ENCODE peak calls at places on chromosomes 1 and 21, in nine cellular contexts. K is spleen, E is body of pancreas, O is tibial nerve, T is HCT116, J is H1, I is adrenal gland, L is IMR-90, A is stomach. R is an unnamed sample.
A peak's percentile ranks its signal among the peaks of the same experiment; 100 is the strongest.

GRCh38 chr1:60600532-60600931 is 481.8 kb upstream of the NFIA start:
- DNase-seq in J (no peak), E (no peak), I (no peak), O (no peak), A (no peak), K (no peak), T (no peak), L (no peak), R (no peak)

GRCh38 chr1:32741417-32742131 is 39.0 kb upstream of the SYNC start:
- DNase-seq in E (peak; percentile 50), A (no peak), I (peak; percentile 46), K (no peak), T (no peak), J (no peak), O (no peak), L (no peak), R (no peak)

GRCh38 chr1:174550296-174550695 is 102.5 kb downstream of the GPR52 start:
- DNase-seq in L (peak; percentile 8), J (no peak), E (no peak), T (no peak), O (no peak), K (no peak), A (no peak), I (no peak), R (no peak)

GRCh38 chr1:203202431-203203245 is 16.1 kb upstream of the CHI3L1 start:
- DNase-seq in O (peak; percentile 61), I (no peak), A (peak; percentile 18), K (no peak), E (peak; percentile 36), T (no peak), J (no peak), L (peak; percentile 90), R (no peak)

GRCh38 chr1:198754670-198755069 is 115.8 kb downstream of the PTPRC start:
- DNase-seq in I (no peak), K (no peak), L (no peak), A (no peak), T (no peak), J (no peak), O (no peak), E (no peak), R (no peak)

GRCh38 chr1:184755226-184756065 is 788 bp upstream of the EDEM3 start:
- DNase-seq in I (peak; percentile 21), A (no peak), O (peak; percentile 13), J (no peak), K (no peak), L (no peak), T (no peak), E (peak; percentile 30), R (no peak)

GRCh38 chr21:46294647-46295176 is 8.6 kb downstream of the YBEY start:
- DNase-seq in J (no peak), E (peak; percentile 17), O (no peak), K (no peak), I (no peak), A (no peak), L (peak; percentile 68), T (no peak), R (no peak)

GRCh38 chr1:56029329-56030003 is 549.9 kb downstream of the PLPP3 start:
- DNase-seq in J (no peak), O (no peak), T (no peak), K (no peak), I (no peak), L (peak; percentile 5), A (no peak), E (peak; percentile 9), R (no peak)

GRCh38 chr1:193069748-193070394 is 10.5 kb downstream of the RO60 start:
- DNase-seq in T (no peak), L (no peak), K (no peak), I (no peak), A (no peak), J (no peak), O (no peak), E (no peak), R (no peak)

DNA sequence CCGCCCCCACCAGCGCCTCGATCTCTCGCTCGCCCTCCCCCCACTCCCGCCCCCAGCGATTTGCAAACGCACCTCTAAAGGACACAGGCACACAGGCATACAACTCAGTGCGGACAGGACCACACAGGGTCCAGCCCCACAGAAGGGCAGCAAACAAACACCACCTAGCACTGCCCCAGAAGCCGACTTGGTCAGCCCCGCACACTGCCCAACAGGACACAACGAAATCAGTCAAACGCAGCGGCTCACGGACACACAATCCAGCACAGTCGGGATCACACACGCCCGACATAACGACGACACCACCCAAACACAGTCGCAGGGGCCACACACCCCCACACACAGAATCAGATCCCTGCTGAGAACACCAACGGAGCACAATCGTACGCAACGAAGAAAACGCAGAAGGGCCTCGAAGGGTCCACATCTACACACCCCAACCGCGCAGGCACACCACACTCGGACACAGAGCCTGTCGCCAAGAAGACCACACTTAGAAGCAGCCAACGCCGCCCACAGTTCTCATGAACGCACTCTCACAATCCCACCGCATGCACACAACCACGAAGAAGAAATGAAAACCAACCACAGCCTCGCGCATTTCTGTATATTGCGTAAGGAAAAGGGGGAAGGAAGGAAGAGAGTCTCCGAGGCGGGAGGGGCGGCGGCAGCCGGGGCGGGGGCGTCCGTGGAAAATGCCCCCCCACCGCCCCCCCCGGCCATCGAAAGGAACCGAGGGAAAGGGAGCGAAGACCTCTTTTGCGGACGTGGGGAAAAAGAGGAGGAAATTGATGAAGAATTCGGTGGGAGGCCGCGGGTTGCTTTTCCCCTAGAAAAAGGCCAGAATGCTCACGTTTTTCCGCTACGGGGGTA is 475 bp downstream of the TAL1 start:
- DNase-seq in O (peak; percentile 40), E (no peak), K (no peak), T (no peak), J (no peak), I (peak; percentile 33), A (no peak), L (peak; percentile 33), R (peak; percentile 53)
- TF ChIP-seq POLR2A in O (no peak), E (no peak), K (no peak), T (no peak), J (no peak), I (no peak), A (no peak), L (no peak), R (no peak)

GRCh38 chr21:44590311-44590721 is 2.0 kb downstream of the KRTAP10-6 start:
- DNase-seq in J (no peak), I (no peak), T (no peak), A (no peak), L (no peak), K (no peak), O (no peak), E (no peak), R (no peak)
- H3K27me3 ChIP-seq in J (no peaks in the 10 kb centered on the region), I (peaks cover 16% of the 10 kb centered on the region), T (peaks cover 11% of the 10 kb centered on the region), A (no peaks in the 10 kb centered on the region), L (peaks cover 4% of the 10 kb centered on the region), K (peaks cover 16% of the 10 kb centered on the region), O (peaks cover 17% of the 10 kb centered on the region), E (no peaks in the 10 kb centered on the region), R (no peaks in the 10 kb centered on the region)

GRCh38 chr1:2398871-2399270 is 7.2 kb downstream of the RER1 start:
- DNase-seq in E (no peak), I (no peak), J (no peak), K (no peak), T (no peak), O (no peak), L (no peak), A (no peak), R (no peak)
- TF ChIP-seq POLR2A in E (no peak), I (no peak), J (no peak), K (no peak), T (no peak), O (no peak), L (no peak), A (no peak), R (no peak)

DNA sequence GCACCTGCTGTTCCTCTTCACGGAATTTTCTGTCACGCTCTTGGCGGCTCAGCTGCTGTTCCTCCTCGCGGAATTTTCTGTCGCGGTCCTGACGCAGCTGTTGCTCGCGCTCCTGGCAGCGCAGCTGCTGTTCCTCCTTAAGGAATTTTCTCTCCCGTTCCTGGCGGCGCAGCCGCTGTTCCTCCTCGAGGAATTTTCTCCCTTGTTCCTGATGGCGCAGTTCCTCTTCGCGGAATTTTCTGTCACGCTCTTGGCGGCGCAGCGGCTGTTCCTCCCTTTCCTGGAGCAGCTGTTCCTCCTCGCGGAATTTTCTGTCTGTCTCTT is 6.4 kb downstream of the TCHH start:
- DNase-seq in A (no peak), I (no peak), E (no peak), O (no peak), L (no peak), T (no peak), K (no peak), J (no peak), R (no peak)
- H3K27me3 ChIP-seq in A (peaks cover 38% of the 10 kb centered on the region), I (peaks cover 74% of the 10 kb centered on the region), E (no peaks in the 10 kb centered on the region), O (peaks cover 93% of the 10 kb centered on the region), L (peaks cover 61% of the 10 kb centered on the region), T (peaks cover 65% of the 10 kb centered on the region), K (peaks cover 81% of the 10 kb centered on the region), J (peaks cover 73% of the 10 kb centered on the region), R (peaks cover 54% of the 10 kb centered on the region)

GRCh38 chr21:37072239-37072987 is 458 bp downstream of the PIGP start:
- DNase-seq in O (peak; percentile 69), E (peak; percentile 85), T (no peak), I (peak; percentile 84), K (no peak), J (no peak), L (peak; percentile 89), A (peak; percentile 58), R (peak; percentile 65)

GRCh38 chr21:37073417-37074194 is 552 bp downstream of the TTC3 start:
- DNase-seq in E (peak; percentile 67), K (peak; percentile 94), J (no peak), L (peak; percentile 67), I (peak; percentile 76), O (peak; percentile 41), T (no peak), A (peak; percentile 53), R (peak; percentile 65)

GRCh38 chr21:37074195-37074510 is 1.1 kb downstream of the TTC3 start:
- DNase-seq in L (no peak), J (no peak), T (no peak), O (no peak), E (peak; percentile 39), A (no peak), I (no peak), K (no peak), R (no peak)

GRCh38 chr21:37072988-37073416 is at the start of the genes PIGP and TTC3:
- DNase-seq in J (peak; percentile 77), O (peak; percentile 85), L (peak; percentile 93), A (peak; percentile 95), E (peak; percentile 96), K (peak; percentile 97), T (peak; percentile 76), I (peak; percentile 97), R (peak; percentile 97)

DNA sequence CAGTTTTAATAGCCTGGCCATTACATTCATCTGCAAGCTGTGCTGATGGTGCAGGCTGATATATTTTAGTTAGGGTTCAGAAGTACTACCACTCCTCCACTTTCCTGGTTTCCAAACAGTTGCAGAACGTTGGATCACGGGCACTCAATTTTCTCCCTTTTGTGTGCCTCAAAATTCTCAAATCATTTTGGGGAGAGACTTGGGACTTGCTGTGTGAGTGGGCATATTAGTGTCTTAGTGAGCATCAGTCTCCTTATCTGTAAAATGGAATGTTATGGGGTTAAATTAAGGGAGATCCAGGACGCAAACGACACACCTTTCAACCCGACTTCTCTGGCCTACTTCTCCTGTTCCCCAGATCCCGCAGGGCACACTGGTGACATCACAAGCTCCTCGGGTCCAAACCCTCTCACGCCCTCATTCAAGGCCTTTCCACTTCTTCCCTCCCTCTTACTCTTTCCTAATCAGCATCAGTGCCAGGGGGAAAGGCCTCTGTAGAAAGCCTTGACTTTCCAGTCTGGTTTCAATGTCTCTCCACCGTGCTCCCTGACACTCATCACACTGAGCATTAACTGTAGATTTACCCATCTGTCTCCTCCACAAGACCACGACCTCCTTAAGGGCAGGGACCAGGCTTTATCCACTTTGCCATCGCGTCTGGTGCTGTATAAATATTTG is 1.2 kb downstream of the PIGP start:
- DNase-seq in T (no peak), E (peak; percentile 62), I (peak; percentile 76), A (peak; percentile 37), O (peak; percentile 72), K (no peak), J (no peak), L (peak; percentile 77), R (no peak)
- TF ChIP-seq POLR2A in T (no peak), E (no peak), I (peak; percentile 46), A (no peak), O (peak; percentile 62), K (no peak), J (no peak), L (peak; percentile 58), R (no peak)

R was measured in Peyer's patch.